ENCODE peak calls at places on chromosome 12, in eight cellular contexts. E is HL-60, Q is right lobe of liver, A is foreskin fibroblast, M is thyroid gland, F is stomach, Z is GM12865, T is fibroblast of lung. C is an unnamed sample.
A peak's percentile ranks its signal among the peaks of the same experiment; 100 is the strongest.

GRCh38 chr12:119925269-119925668 is 48.1 kb upstream of the CIT start:
- DNase-seq in E (no peak), Q (no peak), A (no peak), M (no peak), F (no peak), Z (no peak), T (no peak), C (no peak)

GRCh38 chr12:77734489-77734888 is 96.2 kb upstream of the NAV3 start:
- DNase-seq in E (no peak), Q (no peak), A (peak; percentile 47), M (no peak), F (no peak), Z (no peak), T (peak; percentile 53), C (peak; percentile 45)

GRCh38 chr12:9649532-9649940 is 20.0 kb upstream of the CLEC2D start:
- DNase-seq in E (no peak), Q (no peak), A (no peak), M (no peak), F (no peak), Z (peak; percentile 65), T (no peak), C (no peak)

GRCh38 chr12:56521590-56522371 is at the start of gene RBMS2:
- DNase-seq in E (peak; percentile 24), Q (peak; percentile 46), A (peak; percentile 89), M (peak; percentile 89), F (peak; percentile 71), Z (peak; percentile 46), T (peak; percentile 94), C (peak; percentile 96)

GRCh38 chr12:114481200-114481535 is 75.2 kb upstream of the TBX5 start:
- DNase-seq in E (no peak), Q (no peak), A (no peak), M (no peak), F (no peak), Z (no peak), T (no peak), C (no peak)

GRCh38 chr12:112823582-112824149 is 32.1 kb downstream of the RPH3A start:
- DNase-seq in E (no peak), Q (no peak), A (no peak), M (no peak), F (no peak), Z (no peak), T (no peak), C (no peak)

GRCh38 chr12:50041461-50041860 is 15.9 kb upstream of the ASIC1 start:
- DNase-seq in E (no peak), Q (no peak), A (no peak), M (no peak), F (no peak), Z (no peak), T (no peak), C (no peak)

GRCh38 chr12:50387487-50387886 is 8.9 kb downstream of the FAM186A start:
- DNase-seq in E (no peak), Q (no peak), A (peak; percentile 47), M (no peak), F (no peak), Z (no peak), T (no peak), C (peak; percentile 23)

GRCh38 chr12:132329036-132329738 is at the start of gene GALNT9:
- DNase-seq in E (no peak), Q (no peak), A (no peak), M (no peak), F (no peak), Z (no peak), T (peak; percentile 23), C (no peak)

GRCh38 chr12:46389130-46389616 is 16.6 kb upstream of the SLC38A2 start:
- DNase-seq in E (no peak), Q (no peak), A (peak; percentile 98), M (no peak), F (no peak), Z (no peak), T (peak; percentile 99), C (peak; percentile 99)

GRCh38 chr12:65156366-65156831 is 13.0 kb upstream of the LEMD3 start:
- DNase-seq in E (no peak), Q (no peak), A (no peak), M (no peak), F (no peak), Z (peak; percentile 77), T (no peak), C (peak; percentile 36)

GRCh38 chr12:31874961-31875608 is 84.1 kb upstream of the RESF1 start:
- DNase-seq in E (peak; percentile 47), Q (peak; percentile 55), A (peak; percentile 69), M (peak; percentile 10), F (peak; percentile 55), Z (peak; percentile 89), T (peak; percentile 78), C (peak; percentile 89)

GRCh38 chr12:58583541-58583940 is 336.8 kb downstream of the LRIG3 start:
- DNase-seq in E (no peak), Q (no peak), A (peak; percentile 60), M (no peak), F (no peak), Z (no peak), T (peak; percentile 58), C (peak; percentile 61)

GRCh38 chr12:52646613-52647012 is 5.4 kb downstream of the KRT2 start:
- DNase-seq in E (no peak), Q (no peak), A (no peak), M (no peak), F (no peak), Z (no peak), T (no peak), C (no peak)

GRCh38 chr12:22180699-22181098 is 134.7 kb downstream of the CMAS start:
- DNase-seq in E (no peak), Q (no peak), A (no peak), M (no peak), F (no peak), Z (peak; percentile 10), T (no peak), C (no peak)
- TF ChIP-seq CTCF in E (no peak), Q (no peak), A (no peak), M (no peak), F (no peak), Z (no peak), T (no peak), C (no peak)

GRCh38 chr12:24561882-24562760 is 386.8 kb downstream of the BCAT1 start:
- DNase-seq in E (no peak), Q (peak; percentile 59), A (peak; percentile 39), M (peak; percentile 82), F (peak; percentile 47), Z (peak; percentile 38), T (peak; percentile 77), C (peak; percentile 59)

GRCh38 chr12:24561411-24561871 is 387.5 kb downstream of the BCAT1 start:
- DNase-seq in E (no peak), Q (peak; percentile 23), A (no peak), M (peak; percentile 20), F (no peak), Z (no peak), T (peak; percentile 71), C (peak; percentile 52)

GRCh38 chr12:24560192-24560591 is 388.7 kb downstream of the BCAT1 start:
- DNase-seq in E (no peak), Q (no peak), A (no peak), M (no peak), F (no peak), Z (no peak), T (peak; percentile 13), C (no peak)

GRCh38 chr12:24562761-24563392 is 386.0 kb downstream of the BCAT1 start:
- DNase-seq in E (no peak), Q (peak; percentile 35), A (no peak), M (peak; percentile 53), F (no peak), Z (no peak), T (peak; percentile 52), C (peak; percentile 38)

GRCh38 chr12:24560867-24561266 is 388.0 kb downstream of the BCAT1 start:
- DNase-seq in E (no peak), Q (no peak), A (no peak), M (peak; percentile 24), F (no peak), Z (no peak), T (no peak), C (peak; percentile 5)
- H3K4me3 ChIP-seq in E (no peak overlapping the region), Q (peak overlapping the region; percentile 76), A (peak overlapping the region; percentile 74), M (peak overlapping the region; percentile 82), F (peak overlapping the region; percentile 90), Z (no peak overlapping the region), T (peak overlapping the region; percentile 92), C (peak overlapping the region; percentile 75)

GRCh38 chr12:103495158-103495782 is 498 bp downstream of the C12orf42 start:
- DNase-seq in E (no peak), Q (peak; percentile 39), A (no peak), M (peak; percentile 3), F (peak; percentile 31), Z (peak; percentile 76), T (no peak), C (no peak)

GRCh38 chr12:103498990-103499389 is 3.2 kb upstream of the C12orf42 start:
- DNase-seq in E (no peak), Q (no peak), A (no peak), M (no peak), F (no peak), Z (peak; percentile 35), T (no peak), C (no peak)

GRCh38 chr12:103493199-103493598 is 2.6 kb downstream of the C12orf42 start:
- DNase-seq in E (no peak), Q (no peak), A (no peak), M (no peak), F (no peak), Z (no peak), T (no peak), C (no peak)

GRCh38 chr12:103494388-103494787 is 1.4 kb downstream of the C12orf42 start:
- DNase-seq in E (no peak), Q (no peak), A (no peak), M (no peak), F (no peak), Z (no peak), T (no peak), C (no peak)

GRCh38 chr12:103495783-103496456 is at the start of gene C12orf42:
- DNase-seq in E (no peak), Q (peak; percentile 37), A (peak; percentile 12), M (peak; percentile 8), F (no peak), Z (peak; percentile 63), T (no peak), C (peak; percentile 7)
- TF ChIP-seq CTCF in E (peak; percentile 3), Q (peak; percentile 52), A (peak; percentile 29), M (no peak), F (no peak), Z (peak; percentile 69), T (peak; percentile 33), C (peak; percentile 43)

GRCh38 chr12:22974865-22975264 is 349.9 kb downstream of the ETNK1 start:
- DNase-seq in E (no peak), Q (no peak), A (peak; percentile 85), M (no peak), F (no peak), Z (no peak), T (peak; percentile 95), C (peak; percentile 83)

GRCh38 chr12:22971247-22971646 is 346.3 kb downstream of the ETNK1 start:
- DNase-seq in E (no peak), Q (no peak), A (no peak), M (no peak), F (no peak), Z (no peak), T (no peak), C (no peak)

GRCh38 chr12:22969521-22969920 is 344.6 kb downstream of the ETNK1 start:
- DNase-seq in E (no peak), Q (no peak), A (no peak), M (no peak), F (no peak), Z (no peak), T (peak; percentile 64), C (no peak)

DNA sequence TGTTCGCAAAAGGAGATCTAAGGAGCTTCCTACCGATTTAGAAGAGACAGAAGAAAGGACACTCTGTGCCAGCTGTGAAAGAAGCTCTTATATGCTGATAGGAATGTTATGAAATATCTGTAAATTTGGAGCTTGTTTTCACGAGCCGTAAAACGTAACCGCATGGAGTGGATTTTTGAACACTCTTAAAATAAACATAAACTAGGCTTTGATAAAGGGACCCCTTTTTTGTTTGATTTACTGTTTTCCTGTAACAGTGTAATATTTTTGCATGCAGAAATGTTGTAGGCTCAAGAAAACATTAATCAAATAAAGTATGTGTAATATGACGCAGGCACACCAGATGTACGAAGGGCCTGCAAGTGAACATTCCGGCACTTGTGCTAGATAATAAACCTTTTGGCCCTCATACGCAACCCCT is 346.8 kb downstream of the ETNK1 start:
- DNase-seq in E (no peak), Q (no peak), A (peak; percentile 43), M (no peak), F (no peak), Z (no peak), T (no peak), C (peak; percentile 26)
- H3K4me3 ChIP-seq in E (no peak overlapping the region), Q (no peak overlapping the region), A (no peak overlapping the region), M (no peak overlapping the region), F (no peak overlapping the region), Z (no peak overlapping the region), T (no peak overlapping the region), C (no peak overlapping the region)

C was measured in cardiac fibroblast.